ENCODE peak calls at places on chromosome 1, in four cellular contexts. One of them, this sample, is unnamed.
A peak's percentile ranks its signal among the peaks of the same experiment; 100 is the strongest.

GRCh38 chr1:153818876-153819275 is 43.7 kb downstream of the SLC27A3 start:
- DNase-seq in HepG2: no peak
- DNase-seq in K562: no peak
- DNase-seq in H1: no peak
- DNase-seq in this sample: no peak

GRCh38 chr1:236301080-236301957 is 19.6 kb upstream of the ERO1B start:
- DNase-seq in HepG2: no peak
- DNase-seq in K562: no peak
- DNase-seq in H1: no peak
- DNase-seq in this sample: no peak

GRCh38 chr1:38745476-38746410 is 113.8 kb downstream of the RRAGC start:
- DNase-seq in H1: no peak
- DNase-seq in K562: peak; percentile 66
- DNase-seq in HepG2: no peak
- DNase-seq in this sample: no peak

GRCh38 chr1:203682401-203683383 is 56.1 kb downstream of the ATP2B4 start:
- DNase-seq in HepG2: peak; percentile 84
- DNase-seq in H1: no peak
- DNase-seq in K562: peak; percentile 77
- DNase-seq in this sample: peak; percentile 36

GRCh38 chr1:208722592-208722991 is 478.4 kb upstream of the PLXNA2 start:
- DNase-seq in H1: no peak
- DNase-seq in HepG2: no peak
- DNase-seq in K562: no peak
- DNase-seq in this sample: no peak

GRCh38 chr1:206907304-206907991 is 10.2 kb downstream of the IL24 start:
- DNase-seq in HepG2: peak; percentile 9
- DNase-seq in H1: peak; percentile 77
- DNase-seq in K562: peak; percentile 87
- DNase-seq in this sample: peak; percentile 67

GRCh38 chr1:234262007-234262753 is 111.1 kb upstream of the COA6 start:
- DNase-seq in K562: no peak
- DNase-seq in HepG2: no peak
- DNase-seq in H1: no peak
- DNase-seq in this sample: no peak

GRCh38 chr1:37152491-37152890 is 118.2 kb upstream of the GRIK3 start:
- DNase-seq in H1: no peak
- DNase-seq in HepG2: no peak
- DNase-seq in K562: no peak
- DNase-seq in this sample: no peak

GRCh38 chr1:222815367-222815765 is 527 bp downstream of the DISP1 start:
- DNase-seq in HepG2: no peak
- DNase-seq in H1: no peak
- DNase-seq in K562: peak; percentile 11
- DNase-seq in this sample: peak; percentile 60

DNA sequence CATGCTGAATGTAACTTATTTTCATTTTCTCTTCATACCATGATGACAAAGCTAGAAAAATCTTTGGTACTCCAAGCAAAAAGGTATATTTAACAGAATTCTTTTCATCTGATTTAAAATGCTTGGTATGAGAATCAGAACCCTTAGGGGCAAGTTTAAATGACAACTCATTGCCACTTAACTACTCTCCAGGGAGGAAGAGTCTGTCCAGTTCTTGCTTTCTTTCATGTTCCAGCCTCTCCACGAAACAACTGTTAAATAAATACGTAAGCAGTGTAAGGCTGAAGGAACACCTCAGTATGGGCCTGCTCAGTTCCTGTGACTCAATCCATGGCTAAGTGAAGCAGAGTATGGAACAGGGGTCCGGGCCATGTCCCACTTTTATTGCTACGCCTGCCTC is 1.6 kb downstream of the LCE2A start:
- DNase-seq in H1: no peak
- DNase-seq in K562: no peak
- DNase-seq in HepG2: no peak
- DNase-seq in this sample: no peak
- TF ChIP-seq KDM1A in H1: no peak
- TF ChIP-seq KDM1A in K562: no peak
- TF ChIP-seq KDM1A in HepG2: no peak
- TF ChIP-seq KDM1A in this sample: no peak

DNA sequence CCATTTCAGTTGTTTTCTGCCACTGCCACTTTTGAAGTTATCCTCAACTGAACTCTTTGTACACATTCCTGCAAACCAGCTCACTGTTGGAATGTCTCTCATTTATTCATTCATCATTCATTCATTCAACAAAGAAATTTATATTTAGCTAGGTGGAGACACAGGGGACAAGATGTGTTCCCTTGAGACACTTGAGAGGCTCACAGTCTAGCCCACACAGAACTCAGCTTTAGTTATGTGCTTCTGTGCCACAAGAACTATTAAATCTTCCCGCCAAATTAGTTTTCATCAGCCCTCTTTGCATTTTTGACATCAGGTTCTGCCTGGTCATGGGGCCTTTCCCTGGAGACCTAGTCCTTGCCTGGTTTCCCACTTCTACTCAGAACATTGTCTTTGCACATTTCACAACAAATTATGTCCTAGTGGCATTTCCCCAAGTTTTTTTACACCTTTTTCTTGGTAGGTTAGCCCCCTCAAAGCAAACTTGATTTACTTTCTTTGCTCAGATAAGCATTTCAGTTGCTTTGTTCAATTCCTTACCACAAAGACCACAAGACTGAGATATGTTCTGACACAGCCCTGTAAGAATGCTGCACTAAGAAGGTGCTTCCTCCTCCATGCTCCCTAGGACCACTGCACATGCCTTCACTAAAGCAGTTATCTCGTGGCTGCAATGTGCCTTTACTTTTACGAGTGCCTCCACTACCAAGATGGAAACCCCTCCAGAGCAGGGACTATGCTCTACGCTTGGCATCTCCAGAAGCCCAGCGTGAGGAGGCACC is 31.0 kb downstream of the ILDR2 start:
- DNase-seq in H1: no peak
- DNase-seq in K562: peak; percentile 4
- DNase-seq in HepG2: no peak
- DNase-seq in this sample: no peak
- TF ChIP-seq KDM1A in H1: no peak
- TF ChIP-seq KDM1A in K562: no peak
- TF ChIP-seq KDM1A in HepG2: no peak
- TF ChIP-seq KDM1A in this sample: no peak

GRCh38 chr1:41795205-41795762 is 123.4 kb downstream of the HIVEP3 start:
- DNase-seq in K562: peak; percentile 9
- DNase-seq in HepG2: no peak
- DNase-seq in H1: no peak
- DNase-seq in this sample: no peak
- TF ChIP-seq KDM1A in K562: no peak
- TF ChIP-seq KDM1A in HepG2: no peak
- TF ChIP-seq KDM1A in H1: no peak
- TF ChIP-seq KDM1A in this sample: no peak

DNA sequence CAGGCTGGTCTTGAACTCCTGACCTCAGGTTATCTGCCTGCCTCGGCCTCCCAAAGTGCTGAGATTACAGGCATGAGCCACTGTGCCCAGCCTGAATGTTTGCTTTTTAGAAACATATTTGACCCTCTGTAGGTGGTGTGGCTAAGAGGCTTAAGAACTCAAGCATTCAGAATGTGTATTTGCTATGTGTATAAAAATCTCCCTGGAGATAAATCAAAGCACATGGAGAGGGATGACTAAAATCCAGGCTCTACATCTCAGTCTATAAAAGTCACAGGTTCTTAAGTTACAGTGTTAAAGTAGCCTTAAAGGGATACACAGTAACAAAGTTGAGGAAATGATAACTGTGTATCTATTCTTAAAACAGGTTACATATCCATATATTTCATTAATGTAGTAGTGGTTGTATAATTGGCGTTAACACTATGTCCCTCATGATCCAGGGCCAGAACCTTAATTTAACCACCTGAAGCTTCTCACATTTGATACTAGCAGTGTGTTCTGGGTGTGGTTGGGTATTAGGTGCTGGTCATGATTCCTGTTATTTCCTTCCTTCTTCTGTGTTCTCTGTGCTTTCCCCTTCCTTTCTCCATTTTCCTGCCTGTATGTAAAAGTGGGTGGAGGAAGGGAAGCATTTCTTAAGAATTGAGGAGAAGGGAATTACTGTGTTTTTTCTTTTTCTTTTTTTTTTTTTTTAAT is 16.2 kb downstream of the GIPC2 start:
- DNase-seq in H1: no peak
- DNase-seq in K562: no peak
- DNase-seq in HepG2: no peak
- DNase-seq in this sample: peak; percentile 36
- TF ChIP-seq KDM1A in H1: no peak
- TF ChIP-seq KDM1A in K562: no peak
- TF ChIP-seq KDM1A in HepG2: no peak
- TF ChIP-seq KDM1A in this sample: no peak

This sample was measured in A549.